ENCODE peak calls at places on chromosomes 4 and X, in four cellular contexts. Q is A549, Z is IMR-90, H is left ventricle myocardium inferior. F is an unnamed sample. For H3K4me1, the result is how much of the 10 kb centered on the place peaks cover.

GRCh38 chrX:7214251-7214650 is 66.3 kb upstream of the PUDP start:
- DNase-seq in Q (no peak), Z (no peak), H (no peak), F (no peak)

GRCh38 chr4:677431-678293 is 3.3 kb downstream of the MYL5 start:
- DNase-seq in Q (no peak), Z (no peak), H (no peak), F (no peak)

GRCh38 chr4:76562161-76562560 is 127.1 kb downstream of the SHROOM3 start:
- DNase-seq in Q (no peak), Z (peak), H (no peak), F (no peak)

GRCh38 chr4:113555868-113556267 is 205.7 kb downstream of the CAMK2D start:
- DNase-seq in Q (no peak), Z (no peak), H (no peak), F (peak)

GRCh38 chrX:153582896-153583295 is 16.0 kb downstream of the CCNQ start:
- DNase-seq in Q (no peak), Z (peak), H (peak), F (no peak)

GRCh38 chrX:16977771-16978170 is 31.3 kb downstream of the REPS2 start:
- DNase-seq in Q (no peak), Z (no peak), H (no peak), F (no peak)

GRCh38 chr4:186685744-186686143 is 37.9 kb downstream of the FAT1 start:
- DNase-seq in Q (peak), Z (peak), H (no peak), F (peak)

GRCh38 chr4:7186081-7186480 is 6.3 kb upstream of the SORCS2 start:
- DNase-seq in Q (peak), Z (no peak), H (no peak), F (no peak)

GRCh38 chr4:107931775-107932321 is 499 bp downstream of the CYP2U1 start:
- DNase-seq in Q (no peak), Z (no peak), H (no peak), F (no peak)

GRCh38 chr4:28146191-28146590 is 1285.5 kb downstream of the STIM2 start:
- DNase-seq in Q (no peak), Z (no peak), H (no peak), F (no peak)

GRCh38 chr4:25694466-25694865 is 38.8 kb downstream of the SLC34A2 start:
- DNase-seq in Q (peak), Z (peak), H (no peak), F (no peak)

GRCh38 chr4:161841759-161842158 is 322.0 kb downstream of the FSTL5 start:
- DNase-seq in Q (no peak), Z (no peak), H (no peak), F (no peak)

GRCh38 chrX:23902419-23902818 is 5.3 kb downstream of the APOO start:
- DNase-seq in Q (no peak), Z (peak), H (no peak), F (peak)

GRCh38 chr4:86968477-86969015 is 33.7 kb downstream of the AFF1 start:
- DNase-seq in Q (no peak), Z (no peak), H (no peak), F (no peak)
- H3K4me1 ChIP-seq in Q (half or more), Z (under half), H (half or more), F (under half)

GRCh38 chr4:147791870-147792269 is 60.0 kb downstream of the ARHGAP10 start:
- DNase-seq in Q (no peak), Z (no peak), H (no peak), F (no peak)

GRCh38 chr4:147789596-147789995 is 57.7 kb downstream of the ARHGAP10 start:
- DNase-seq in Q (no peak), Z (peak), H (no peak), F (no peak)

GRCh38 chr4:147788791-147789190 is 56.9 kb downstream of the ARHGAP10 start:
- DNase-seq in Q (no peak), Z (peak), H (no peak), F (no peak)

GRCh38 chr4:147791341-147791740 is 59.5 kb downstream of the ARHGAP10 start:
- DNase-seq in Q (no peak), Z (no peak), H (no peak), F (no peak)

DNA sequence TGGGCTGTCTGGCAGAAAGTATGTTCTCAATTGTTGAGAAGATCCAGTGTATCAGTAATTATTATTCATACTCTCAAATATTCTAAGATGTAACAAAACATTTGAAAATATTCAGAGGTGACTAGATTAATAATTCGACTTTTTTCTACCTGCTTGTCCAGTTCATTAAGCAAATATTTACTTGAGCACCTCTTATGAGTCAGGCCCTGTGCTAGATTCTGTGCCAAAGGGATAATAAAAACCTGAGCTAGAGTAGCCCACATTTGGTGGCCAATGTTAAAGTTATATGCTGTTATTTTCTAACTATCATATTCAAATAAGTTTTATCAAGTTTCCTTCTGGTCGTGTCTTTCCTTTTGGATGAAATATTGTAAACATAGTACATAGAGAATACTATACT is 58.5 kb downstream of the ARHGAP10 start:
- DNase-seq in Q (no peak), Z (no peak), H (no peak), F (no peak)
- H3K4me1 ChIP-seq in Q (under half), Z (under half), H (half or more), F (under half)

DNA sequence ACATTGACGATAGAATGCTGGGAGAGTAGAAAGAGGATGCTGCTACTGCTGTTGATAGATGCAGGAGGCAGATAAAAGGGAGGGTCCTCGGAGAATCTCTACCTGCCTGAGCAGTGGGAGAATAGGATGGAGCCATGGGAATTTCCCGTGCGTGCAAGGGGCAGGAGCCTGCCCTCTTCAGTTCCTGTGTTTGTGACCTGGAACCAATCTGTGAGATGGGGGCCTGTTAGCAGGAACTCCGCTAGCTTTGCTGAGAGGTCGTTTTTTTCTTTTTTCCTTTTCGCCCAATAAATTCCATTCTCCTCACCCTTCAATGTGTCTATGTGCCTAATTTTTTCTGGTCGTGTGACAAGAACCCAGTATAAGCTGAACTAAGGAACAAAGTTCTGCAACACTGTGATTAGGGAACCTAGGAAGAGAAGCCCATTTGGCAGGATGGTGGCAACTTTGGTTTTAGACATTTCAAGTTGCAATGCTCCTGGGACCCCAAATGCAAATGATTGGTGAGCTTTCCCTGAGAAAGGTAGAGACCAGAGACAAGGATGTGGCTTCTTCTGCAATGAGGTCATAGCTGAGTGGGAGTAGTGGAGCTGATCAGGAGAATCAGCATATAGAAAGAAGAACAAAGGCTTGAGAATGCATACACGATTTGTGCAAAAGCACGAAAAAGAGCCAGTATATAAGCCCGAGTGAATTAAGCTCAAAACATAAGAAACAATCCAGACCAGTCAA is 23.9 kb downstream of the SLC39A8 start:
- DNase-seq in Q (no peak), Z (no peak), H (no peak), F (no peak)
- H3K4me1 ChIP-seq in Q (under half), Z (under half), H (under half), F (under half)

GRCh38 chr4:42633605-42634388 is 23.1 kb downstream of the ATP8A1 start:
- DNase-seq in Q (no peak), Z (no peak), H (no peak), F (no peak)

GRCh38 chr4:42627887-42628646 is 28.8 kb downstream of the ATP8A1 start:
- DNase-seq in Q (no peak), Z (no peak), H (peak), F (no peak)

GRCh38 chr4:42628740-42629139 is 28.2 kb downstream of the ATP8A1 start:
- DNase-seq in Q (no peak), Z (no peak), H (no peak), F (no peak)

GRCh38 chr4:42632653-42633382 is 24.1 kb downstream of the ATP8A1 start:
- DNase-seq in Q (no peak), Z (no peak), H (no peak), F (no peak)

DNA sequence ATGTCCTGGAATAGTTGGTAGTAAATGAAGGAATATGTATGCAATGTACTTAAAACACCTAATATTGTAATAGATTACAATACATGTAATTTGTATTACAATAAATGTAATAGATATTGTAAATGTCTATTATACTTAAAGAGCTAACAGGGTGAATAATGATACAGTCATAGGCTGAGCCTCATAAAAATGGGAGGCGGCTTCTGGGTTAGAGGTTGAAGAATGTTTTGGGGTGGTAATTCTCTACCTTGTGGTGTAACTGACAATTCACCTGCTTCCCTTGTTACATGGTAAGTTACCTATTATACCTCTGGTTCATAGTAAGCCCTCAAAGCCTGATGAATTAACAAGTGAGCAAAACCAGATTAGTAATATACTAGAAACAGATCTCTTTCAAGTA is 26.0 kb downstream of the ATP8A1 start:
- DNase-seq in Q (no peak), Z (no peak), H (no peak), F (no peak)
- H3K4me1 ChIP-seq in Q (under half), Z (under half), H (half or more), F (under half)

DNA sequence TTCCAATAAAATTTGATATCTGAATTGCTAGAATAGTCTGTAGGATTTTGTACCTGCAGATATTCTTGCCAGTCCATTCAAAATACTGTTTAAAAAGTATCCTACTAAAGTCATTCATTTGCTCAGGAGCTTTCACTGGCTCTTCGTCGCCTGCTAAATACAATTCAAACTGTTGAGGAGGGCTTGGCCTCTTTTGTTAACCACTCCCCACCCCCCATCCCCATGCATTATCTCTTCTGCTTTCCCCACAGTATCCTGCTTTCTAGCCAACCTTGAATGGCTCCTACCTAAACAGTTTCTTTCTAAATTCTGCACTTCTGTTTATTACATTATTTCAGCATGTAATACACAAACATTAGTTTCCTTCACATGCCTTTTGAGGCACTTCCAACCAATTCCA is 230.8 kb downstream of the CPE start:
- DNase-seq in Q (no peak), Z (no peak), H (no peak), F (no peak)
- H3K4me1 ChIP-seq in Q (under half), Z (under half), H (under half), F (under half)

GRCh38 chr4:152187693-152188092 is 348.2 kb downstream of the FBXW7 start:
- DNase-seq in Q (no peak), Z (no peak), H (no peak), F (no peak)

GRCh38 chr4:152189451-152190179 is 346.3 kb downstream of the FBXW7 start:
- DNase-seq in Q (no peak), Z (no peak), H (no peak), F (no peak)

GRCh38 chr4:152181150-152181549 is 354.7 kb downstream of the FBXW7 start:
- DNase-seq in Q (no peak), Z (no peak), H (no peak), F (no peak)

GRCh38 chr4:152188801-152189200 is 347.1 kb downstream of the FBXW7 start:
- DNase-seq in Q (no peak), Z (no peak), H (no peak), F (no peak)

DNA sequence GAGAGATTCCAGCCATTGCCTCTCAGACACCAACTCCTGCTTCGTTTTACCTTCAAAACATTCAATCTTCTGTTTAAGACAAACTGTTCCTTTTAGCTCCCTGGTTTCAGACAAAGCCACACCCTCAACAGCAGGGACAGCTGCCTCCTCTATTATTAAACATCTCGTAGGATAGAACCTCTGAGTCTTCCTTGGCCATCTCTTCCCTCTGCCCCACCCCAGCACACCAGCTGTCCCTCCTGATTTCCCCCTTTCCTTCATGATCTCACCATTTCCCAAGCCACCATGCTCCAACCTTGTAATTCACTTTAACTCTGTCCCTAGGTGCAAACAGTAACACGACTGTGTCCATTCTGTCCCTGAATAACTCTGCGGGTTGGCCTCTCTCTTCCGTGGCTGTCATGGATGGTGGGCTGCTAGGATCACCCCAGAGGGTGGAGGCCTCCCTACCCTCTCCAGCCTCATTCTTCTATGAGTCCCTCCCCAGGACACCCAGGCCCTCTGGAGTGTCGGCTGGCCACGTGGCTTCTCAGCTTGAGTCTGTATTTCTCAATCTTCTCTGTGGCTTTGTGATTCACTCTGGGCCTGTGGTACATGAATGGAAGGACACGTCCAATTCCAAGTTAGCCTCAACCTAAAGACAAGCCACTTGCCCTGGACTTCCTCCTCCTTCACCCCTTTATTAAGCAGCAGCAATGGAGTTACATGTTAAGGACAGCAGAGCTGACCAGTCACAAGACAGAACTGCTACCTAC is 349.9 kb downstream of the FBXW7 start:
- DNase-seq in Q (no peak), Z (no peak), H (no peak), F (no peak)
- H3K4me1 ChIP-seq in Q (under half), Z (under half), H (under half), F (under half)

DNA sequence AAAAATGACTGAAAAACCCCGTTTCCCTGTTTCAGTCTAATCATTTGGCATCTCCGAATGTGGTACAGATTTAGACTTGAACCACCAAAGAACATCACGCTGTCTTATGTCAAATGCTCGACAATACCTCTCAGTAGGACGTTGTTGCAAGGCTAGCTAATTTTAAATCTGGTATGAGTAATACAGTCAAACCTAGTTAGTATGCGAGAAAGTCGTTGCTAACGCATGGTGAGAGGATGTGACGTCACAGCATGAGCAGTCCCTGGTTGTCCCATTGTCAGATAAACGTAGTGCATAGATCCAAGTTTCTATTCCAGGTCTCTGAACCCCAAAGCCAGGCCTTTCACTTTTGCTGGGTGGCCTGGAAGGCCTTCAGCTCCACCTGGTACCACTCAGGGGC is 44.7 kb downstream of the SETD7 start:
- DNase-seq in Q (no peak), Z (no peak), H (no peak), F (peak)
- H3K4me1 ChIP-seq in Q (under half), Z (under half), H (under half), F (under half)